ENCODE peak calls at places on chromosomes 1 and 21, in seven cellular contexts. One of them, this sample, is unnamed.

GRCh38 chr1:11334821-11335220 is 61.8 kb downstream of the UBIAD1 start:
- DNase-seq in fibroblast of mammary gland: no peak
- DNase-seq in stimulated activated CD8-positive, alpha-beta memory T cell treated with anti-CD3 and anti-CD28 coated beads, Interleukin-4, amount 100 ng/mL, for 1 hour: no peak
- DNase-seq in HS-5: no peak
- DNase-seq in A549: no peak
- DNase-seq in amniotic stem cell: no peak
- DNase-seq in cardiac fibroblast: no peak
- DNase-seq in this sample: no peak

GRCh38 chr1:29835486-29836273 is 599.4 kb downstream of the PTPRU start:
- DNase-seq in amniotic stem cell: no peak
- DNase-seq in stimulated activated CD8-positive, alpha-beta memory T cell treated with anti-CD3 and anti-CD28 coated beads, Interleukin-4, amount 100 ng/mL, for 1 hour: no peak
- DNase-seq in A549: no peak
- DNase-seq in HS-5: no peak
- DNase-seq in fibroblast of mammary gland: peak
- DNase-seq in cardiac fibroblast: no peak
- DNase-seq in this sample: no peak

GRCh38 chr1:151472852-151473731 is 13.8 kb upstream of the POGZ start:
- DNase-seq in stimulated activated CD8-positive, alpha-beta memory T cell treated with anti-CD3 and anti-CD28 coated beads, Interleukin-4, amount 100 ng/mL, for 1 hour: no peak
- DNase-seq in cardiac fibroblast: peak
- DNase-seq in fibroblast of mammary gland: peak
- DNase-seq in amniotic stem cell: no peak
- DNase-seq in HS-5: no peak
- DNase-seq in A549: peak
- DNase-seq in this sample: no peak

GRCh38 chr21:41095983-41096382 is 72.0 kb upstream of the BACE2 start:
- DNase-seq in fibroblast of mammary gland: no peak
- DNase-seq in A549: no peak
- DNase-seq in cardiac fibroblast: no peak
- DNase-seq in amniotic stem cell: no peak
- DNase-seq in HS-5: no peak
- DNase-seq in stimulated activated CD8-positive, alpha-beta memory T cell treated with anti-CD3 and anti-CD28 coated beads, Interleukin-4, amount 100 ng/mL, for 1 hour: no peak
- DNase-seq in this sample: no peak

GRCh38 chr1:154759196-154759595 is 110.9 kb downstream of the KCNN3 start:
- DNase-seq in stimulated activated CD8-positive, alpha-beta memory T cell treated with anti-CD3 and anti-CD28 coated beads, Interleukin-4, amount 100 ng/mL, for 1 hour: peak
- DNase-seq in amniotic stem cell: no peak
- DNase-seq in HS-5: no peak
- DNase-seq in A549: no peak
- DNase-seq in cardiac fibroblast: no peak
- DNase-seq in fibroblast of mammary gland: no peak
- DNase-seq in this sample: no peak

GRCh38 chr1:182309631-182310351 is 81.8 kb downstream of the GLUL start:
- DNase-seq in HS-5: no peak
- DNase-seq in cardiac fibroblast: no peak
- DNase-seq in A549: no peak
- DNase-seq in fibroblast of mammary gland: peak
- DNase-seq in amniotic stem cell: no peak
- DNase-seq in stimulated activated CD8-positive, alpha-beta memory T cell treated with anti-CD3 and anti-CD28 coated beads, Interleukin-4, amount 100 ng/mL, for 1 hour: no peak
- DNase-seq in this sample: no peak

GRCh38 chr1:159015440-159015909 is 5.8 kb downstream of the IFI16 start:
- DNase-seq in cardiac fibroblast: peak
- DNase-seq in HS-5: peak
- DNase-seq in fibroblast of mammary gland: peak
- DNase-seq in A549: peak
- DNase-seq in stimulated activated CD8-positive, alpha-beta memory T cell treated with anti-CD3 and anti-CD28 coated beads, Interleukin-4, amount 100 ng/mL, for 1 hour: peak
- DNase-seq in amniotic stem cell: peak
- DNase-seq in this sample: peak

GRCh38 chr1:27436204-27437159 is 44.1 kb downstream of the GPR3 start:
- DNase-seq in HS-5: peak
- DNase-seq in fibroblast of mammary gland: peak
- DNase-seq in A549: peak
- DNase-seq in cardiac fibroblast: peak
- DNase-seq in amniotic stem cell: peak
- DNase-seq in stimulated activated CD8-positive, alpha-beta memory T cell treated with anti-CD3 and anti-CD28 coated beads, Interleukin-4, amount 100 ng/mL, for 1 hour: no peak
- DNase-seq in this sample: peak

GRCh38 chr1:175388286-175388685 is 195.7 kb upstream of the KIAA0040 start:
- DNase-seq in amniotic stem cell: no peak
- DNase-seq in A549: no peak
- DNase-seq in cardiac fibroblast: no peak
- DNase-seq in stimulated activated CD8-positive, alpha-beta memory T cell treated with anti-CD3 and anti-CD28 coated beads, Interleukin-4, amount 100 ng/mL, for 1 hour: no peak
- DNase-seq in HS-5: no peak
- DNase-seq in fibroblast of mammary gland: no peak
- DNase-seq in this sample: no peak

This sample was measured in NCI-H460.